ENCODE peak calls at places on chromosomes 11 and 22, in seven cellular contexts. V is stimulated activated CD4-positive, alpha-beta T cell treated with anti-CD3 and anti-CD28 coated beads, Interleukin-4, amount 100 ng/mL, for 24 hours; Z is choroid plexus epithelial cell; F is kidney epithelial cell; O is naive thymus-derived CD8-positive, alpha-beta T cell; Y is NCI-H1092 treated with DMSO at 0.1 percent for 48 hours; Q is AG10803. X is an unnamed sample.

GRCh38 chr22:41367039-41367679 is 14.6 kb upstream of the TEF start:
- DNase-seq in Y (peak), F (peak), Q (peak), Z (peak), O (peak), V (no peak), X (peak)

GRCh38 chr11:1942541-1943260 is 4.4 kb upstream of the MRPL23 start:
- DNase-seq in Q (no peak), F (no peak), O (no peak), V (no peak), Y (no peak), Z (no peak), X (no peak)

GRCh38 chr11:121328213-121328966 is 35.8 kb downstream of the SC5D start:
- DNase-seq in Q (no peak), Z (no peak), F (no peak), Y (no peak), O (peak), V (peak), X (no peak)

GRCh38 chr22:29724843-29725242 is 5.0 kb downstream of the CABP7 start:
- DNase-seq in V (no peak), O (no peak), Y (no peak), Q (no peak), F (no peak), Z (no peak), X (no peak)

GRCh38 chr11:78318733-78319132 is 98.9 kb downstream of the GAB2 start:
- DNase-seq in Q (peak), V (no peak), Y (peak), Z (no peak), O (no peak), F (no peak), X (no peak)

GRCh38 chr11:6638437-6638836 is 17.2 kb downstream of the DCHS1 start:
- DNase-seq in V (no peak), Y (no peak), Q (no peak), O (no peak), F (no peak), Z (peak), X (no peak)

GRCh38 chr11:9639985-9640384 is 23.9 kb upstream of the SWAP70 start:
- DNase-seq in V (no peak), Q (no peak), Z (peak), Y (no peak), O (no peak), F (no peak), X (no peak)

GRCh38 chr22:47372111-47372581 is 609.7 kb downstream of the TBC1D22A start:
- DNase-seq in O (no peak), Y (no peak), V (no peak), Q (no peak), Z (no peak), F (no peak), X (no peak)

GRCh38 chr11:26910192-26910591 is 83.7 kb upstream of the FIBIN start:
- DNase-seq in Q (no peak), O (no peak), V (no peak), Z (no peak), Y (no peak), F (no peak), X (no peak)

GRCh38 chr11:64306876-64307622 is 1.7 kb downstream of the ESRRA start:
- DNase-seq in O (no peak), Y (no peak), F (no peak), V (no peak), Q (peak), Z (no peak), X (no peak)

GRCh38 chr11:133934599-133935550 is 21.9 kb downstream of the IGSF9B start:
- DNase-seq in Y (no peak), V (no peak), Q (peak), F (no peak), Z (no peak), O (no peak), X (peak)

GRCh38 chr11:121723261-121723741 is 270.5 kb upstream of the SORL1-AS1 start:
- DNase-seq in Y (peak), F (no peak), V (no peak), Z (peak), O (no peak), Q (peak), X (no peak)

X was measured in epithelial cell of prostate.